ENCODE peak calls at places on chromosomes 12 and 14, in eight cellular contexts. N is lower lobe of right lung; V is lung; E is CD4-positive, CD25-positive, alpha-beta regulatory T cell; S is GM23338; Z is AG04450; W is GM12878; K is GM23248. Q is an unnamed sample.

GRCh38 chr14:36550899-36551298 is 30.9 kb upstream of the NKX2-1 start:
- DNase-seq in S (no peak), N (no peak), Z (no peak), K (no peak), E (no peak), W (no peak), V (no peak), Q (no peak)

GRCh38 chr12:26120561-26121274 is 4.1 kb downstream of the BHLHE41 start:
- DNase-seq in K (peak), W (no peak), Z (no peak), N (no peak), E (no peak), V (no peak), S (no peak), Q (no peak)

GRCh38 chr14:96285667-96286066 is 29.7 kb downstream of the BDKRB1 start:
- DNase-seq in E (no peak), V (no peak), Z (no peak), S (no peak), K (no peak), W (no peak), N (no peak), Q (no peak)

GRCh38 chr12:25716842-25717241 is 163.8 kb upstream of the LMNTD1 start:
- DNase-seq in V (no peak), W (no peak), S (no peak), E (no peak), K (peak), Z (no peak), N (no peak), Q (no peak)

GRCh38 chr14:33404054-33404453 is 465.4 kb downstream of the NPAS3 start:
- DNase-seq in E (no peak), W (no peak), K (peak), N (no peak), Z (no peak), S (no peak), V (no peak), Q (no peak)

GRCh38 chr12:2386566-2386965 is 333.8 kb downstream of the CACNA1C start:
- DNase-seq in Z (no peak), V (no peak), E (no peak), K (no peak), W (no peak), S (no peak), N (no peak), Q (no peak)

GRCh38 chr12:48631071-48631470 is 51.0 kb downstream of the KANSL2 start:
- DNase-seq in V (no peak), N (no peak), S (no peak), Z (no peak), K (no peak), E (no peak), W (no peak), Q (no peak)

GRCh38 chr12:12723681-12724420 is 6.7 kb downstream of the CDKN1B start:
- DNase-seq in S (peak), K (peak), V (no peak), E (peak), Z (no peak), N (peak), W (no peak), Q (peak)

GRCh38 chr12:111337371-111337770 is 31.5 kb downstream of the PHETA1 start:
- DNase-seq in S (no peak), N (no peak), K (no peak), V (no peak), E (no peak), W (no peak), Z (no peak), Q (no peak)

GRCh38 chr14:64176330-64176729 is 117.8 kb downstream of the ESR2 start:
- DNase-seq in S (no peak), Z (no peak), N (no peak), E (no peak), K (no peak), W (no peak), V (no peak), Q (no peak)

GRCh38 chr12:105992849-105993740 is 145.7 kb downstream of the NUAK1 start:
- DNase-seq in E (no peak), K (peak), W (no peak), N (no peak), V (no peak), Z (no peak), S (peak), Q (no peak)

GRCh38 chr12:56469007-56469930 is 891 bp downstream of the SPRYD4 start:
- DNase-seq in W (no peak), N (no peak), S (no peak), Z (no peak), K (peak), V (no peak), E (no peak), Q (no peak)

GRCh38 chr14:94342334-94342934 is 19.3 kb upstream of the SERPINA6 start:
- DNase-seq in K (peak), S (no peak), Z (peak), E (no peak), V (peak), W (no peak), N (peak), Q (no peak)

GRCh38 chr12:60630796-60631195 is 1035.0 kb downstream of the SLC16A7 start:
- DNase-seq in E (no peak), S (no peak), V (no peak), K (no peak), N (no peak), W (no peak), Z (no peak), Q (no peak)

GRCh38 chr12:85441740-85442139 is 161.7 kb downstream of the ALX1 start:
- DNase-seq in Z (no peak), N (no peak), K (peak), E (no peak), W (no peak), S (no peak), V (no peak), Q (no peak)

GRCh38 chr12:91958816-91959215 is 186.8 kb downstream of the BTG1 start:
- DNase-seq in S (no peak), Z (peak), N (no peak), E (no peak), K (peak), V (no peak), W (no peak), Q (no peak)

GRCh38 chr14:104931323-104931770 is 6.7 kb downstream of the PLD4 start:
- DNase-seq in K (no peak), S (no peak), Z (no peak), W (no peak), E (no peak), V (no peak), N (peak), Q (no peak)

GRCh38 chr12:59595097-59595496 is 732 bp upstream of the SLC16A7 start:
- DNase-seq in V (no peak), Z (no peak), E (no peak), S (no peak), N (no peak), K (peak), W (no peak), Q (no peak)

GRCh38 chr12:31353730-31354708 is 28.1 kb upstream of the SINHCAF start:
- DNase-seq in K (no peak), S (no peak), N (no peak), Z (no peak), V (no peak), E (no peak), W (no peak), Q (no peak)

GRCh38 chr12:113896194-113896593 is 69.9 kb downstream of the RBM19 start:
- DNase-seq in K (no peak), S (peak), W (no peak), N (no peak), V (no peak), Z (no peak), E (no peak), Q (no peak)

GRCh38 chr14:106174206-106174605 is 647.8 kb downstream of the TMEM121 start:
- DNase-seq in K (no peak), S (no peak), W (no peak), N (no peak), V (no peak), Z (no peak), E (peak), Q (peak)

DNA sequence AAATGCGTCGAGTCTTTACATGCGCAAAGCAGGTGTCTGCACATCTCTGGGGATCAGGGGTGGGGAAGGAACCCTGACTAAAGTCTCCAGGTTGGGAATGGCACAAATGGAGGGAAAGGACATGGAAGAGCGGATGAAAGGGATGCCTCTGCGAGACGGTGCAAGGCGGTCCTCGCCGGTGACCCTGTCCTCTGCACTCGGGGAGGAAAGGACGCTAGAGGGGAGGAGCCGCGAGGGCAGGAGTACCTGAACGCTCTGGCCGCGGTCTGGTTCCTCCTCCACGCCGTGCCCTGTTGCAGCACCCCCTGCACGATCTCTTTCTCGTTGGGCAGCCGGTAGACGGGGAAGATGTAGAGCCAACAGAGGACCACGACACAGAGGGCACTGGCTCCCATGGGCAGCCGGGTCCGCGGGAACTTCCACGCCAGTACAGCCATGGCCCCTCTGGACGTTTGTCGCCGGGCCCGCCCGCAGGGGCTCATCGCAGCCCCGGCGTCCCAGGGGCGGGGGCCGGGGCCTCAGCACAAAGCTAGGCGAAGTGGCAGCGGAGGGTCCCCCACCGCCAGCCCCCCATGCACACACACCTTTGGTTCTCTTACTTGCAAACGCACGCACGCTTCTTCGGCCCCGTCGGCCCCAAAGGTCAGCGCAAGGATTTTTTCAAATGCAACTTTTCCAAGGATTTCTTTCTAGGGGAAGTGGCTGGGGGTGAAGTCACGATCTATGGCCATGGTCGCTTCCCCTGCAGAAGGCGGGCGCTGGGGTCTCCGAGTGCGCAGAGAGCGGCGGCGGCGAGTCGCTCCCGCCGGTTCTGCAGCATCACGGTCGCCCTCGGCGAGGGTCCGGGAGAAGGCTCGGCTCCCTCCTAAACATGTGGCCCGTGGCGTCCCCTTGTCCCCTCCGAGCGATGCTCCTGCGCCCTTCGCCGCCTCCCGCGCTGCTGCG is 484 bp downstream of the ST8SIA1 start:
- DNase-seq in S (peak), Z (no peak), K (no peak), V (no peak), W (no peak), E (peak), N (peak), Q (peak)
- H3K27ac ChIP-seq in S (no peak), Z (no peak), K (no peak), V (peak), W (no peak), E (peak), N (peak), Q (no peak)

GRCh38 chr12:109675411-109675810 is 38.2 kb upstream of the FAM222A start:
- DNase-seq in V (no peak), S (no peak), N (no peak), E (no peak), Z (no peak), W (no peak), K (no peak), Q (no peak)

GRCh38 chr12:109679716-109680520 is 33.7 kb upstream of the FAM222A start:
- DNase-seq in S (peak), K (no peak), E (no peak), W (no peak), N (no peak), V (no peak), Z (no peak), Q (no peak)

GRCh38 chr12:109680521-109681030 is 33.0 kb upstream of the FAM222A start:
- DNase-seq in W (no peak), V (no peak), S (no peak), N (no peak), K (no peak), E (no peak), Z (no peak), Q (no peak)

GRCh38 chr12:109678732-109679131 is 34.9 kb upstream of the FAM222A start:
- DNase-seq in E (no peak), S (no peak), K (no peak), Z (no peak), W (no peak), V (no peak), N (no peak), Q (no peak)

GRCh38 chr12:109677323-109677722 is 36.3 kb upstream of the FAM222A start:
- DNase-seq in E (no peak), S (peak), Z (no peak), N (no peak), W (no peak), K (no peak), V (no peak), Q (no peak)
- H3K4me3 ChIP-seq in E (no peak), S (no peak), Z (no peak), N (no peak), W (no peak), K (no peak), V (no peak), Q (no peak)

GRCh38 chr14:103734081-103734888 is 18.7 kb downstream of the ZFYVE21 start:
- DNase-seq in N (peak), W (no peak), K (no peak), S (no peak), E (no peak), V (no peak), Z (no peak), Q (no peak)

GRCh38 chr14:103731916-103732867 is 16.6 kb downstream of the ZFYVE21 start:
- DNase-seq in N (peak), V (no peak), K (no peak), S (no peak), Z (no peak), W (no peak), E (no peak), Q (no peak)

GRCh38 chr14:103732868-103733626 is 17.4 kb downstream of the ZFYVE21 start:
- DNase-seq in N (no peak), W (no peak), K (no peak), E (no peak), V (no peak), Z (no peak), S (no peak), Q (no peak)

GRCh38 chr14:103735022-103735421 is 19.4 kb downstream of the ZFYVE21 start:
- DNase-seq in V (no peak), K (no peak), W (no peak), S (no peak), N (peak), E (no peak), Z (no peak), Q (no peak)

DNA sequence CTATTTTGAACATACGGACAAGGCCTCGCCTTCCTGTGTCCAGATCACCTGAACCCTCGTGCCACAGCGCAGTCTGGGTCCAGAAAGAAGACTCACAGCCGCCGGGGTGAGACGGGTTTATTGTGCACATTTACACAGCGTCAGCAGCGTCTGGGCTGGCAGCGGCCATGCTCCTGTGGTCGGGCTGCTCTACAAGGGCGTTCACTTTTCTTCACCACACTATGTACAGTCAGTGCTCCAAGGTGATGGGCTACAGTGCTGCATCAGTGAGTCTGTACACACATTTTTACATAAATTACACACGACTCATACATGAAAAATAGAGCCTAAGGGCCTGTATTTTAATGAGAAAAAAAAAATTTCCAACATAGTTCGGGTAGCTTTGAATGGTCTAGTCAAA is 18.0 kb downstream of the ZFYVE21 start:
- DNase-seq in W (no peak), S (no peak), Z (no peak), N (peak), V (no peak), E (no peak), K (peak), Q (no peak)
- H3K27ac ChIP-seq in W (no peak), S (no peak), Z (no peak), N (no peak), V (no peak), E (no peak), K (no peak), Q (no peak)

GRCh38 chr14:31229638-31230229 is 22.1 kb upstream of the HECTD1 start:
- DNase-seq in Z (peak), S (peak), V (peak), W (no peak), E (no peak), N (peak), K (peak), Q (no peak)
- H3K4me3 ChIP-seq in Z (peak), S (peak), V (no peak), W (no peak), E (no peak), N (peak), K (peak), Q (no peak)

GRCh38 chr12:23569388-23569787 is 380.1 kb downstream of the SOX5 start:
- DNase-seq in E (no peak), W (no peak), V (no peak), Z (no peak), K (no peak), N (no peak), S (no peak), Q (no peak)
- H3K27ac ChIP-seq in E (no peak), W (no peak), V (no peak), Z (no peak), K (no peak), N (no peak), S (no peak), Q (no peak)

DNA sequence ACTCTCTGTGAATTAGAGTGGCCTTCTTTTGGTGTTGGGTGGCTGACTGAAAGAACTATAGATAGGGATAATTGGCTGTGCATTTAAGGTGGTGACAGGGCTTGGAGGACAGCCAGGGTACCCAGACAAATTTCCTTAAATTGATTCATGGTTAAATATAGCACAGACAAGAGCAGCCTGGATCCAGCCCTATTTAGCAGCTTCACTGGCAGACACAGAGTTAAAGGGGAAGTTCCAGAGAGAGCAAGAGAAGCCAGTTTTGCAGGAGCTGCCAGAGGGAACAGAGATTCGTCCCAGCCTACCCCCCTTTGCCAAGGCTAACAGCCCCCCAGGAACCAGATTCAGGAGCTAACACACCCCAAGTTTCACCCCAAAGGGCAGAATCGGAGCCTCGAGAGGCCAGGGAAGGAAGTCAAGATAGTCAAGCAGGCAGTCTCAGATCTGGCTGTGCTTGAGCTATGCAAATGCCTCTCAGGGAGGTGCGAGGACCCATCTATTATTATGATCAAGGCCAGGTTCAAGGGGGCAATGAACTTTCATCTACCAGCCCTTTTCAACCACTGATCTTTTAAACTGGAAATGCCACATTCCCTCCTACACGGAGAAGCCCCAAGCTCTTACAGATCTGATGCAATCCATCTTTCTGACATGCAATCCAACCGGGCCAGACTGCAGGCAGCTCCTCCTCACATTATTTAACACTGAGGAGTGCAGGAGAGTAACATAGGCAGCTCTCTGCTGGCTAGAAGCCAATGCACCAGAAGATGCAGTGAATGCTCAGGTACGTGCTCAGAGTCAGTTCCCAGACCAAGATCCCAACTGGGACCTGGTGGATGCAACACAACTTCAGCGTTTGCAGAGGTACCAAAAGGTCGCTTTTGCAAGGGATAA is 58.2 kb downstream of the DHRS2 start:
- DNase-seq in N (no peak), V (no peak), S (peak), K (peak), W (no peak), Z (no peak), E (no peak), Q (no peak)
- H3K4me3 ChIP-seq in N (no peak), V (no peak), S (peak), K (peak), W (no peak), Z (no peak), E (no peak), Q (no peak)

Q was measured in naive thymus-derived CD4-positive, alpha-beta T cell.